ENCODE peak calls at places on chromosomes 1 and 21, in nine cellular contexts. E, C, X, I, G, V, N, Q and T are unnamed samples.

GRCh38 chr1:242209063-242209462 is 210.2 kb upstream of the MAP1LC3C start:
- DNase-seq in E (no peak), C (no peak), X (no peak), I (no peak), G (no peak), V (no peak), N (no peak), Q (no peak), T (no peak)

GRCh38 chr1:53582211-53583020 is 123.2 kb downstream of the DMRTB1 start:
- DNase-seq in E (no peak), C (no peak), X (no peak), I (no peak), G (no peak), V (no peak), N (no peak), Q (peak), T (no peak)

GRCh38 chr1:12230549-12231275 is 882 bp downstream of the VPS13D start:
- DNase-seq in E (peak), C (no peak), X (no peak), I (no peak), G (peak), V (peak), N (peak), Q (peak), T (no peak)

GRCh38 chr1:240235521-240236288 is 144.0 kb downstream of the FMN2 start:
- DNase-seq in E (peak), C (no peak), X (no peak), I (no peak), G (no peak), V (no peak), N (no peak), Q (no peak), T (no peak)

GRCh38 chr1:169565335-169566271 is 20.7 kb downstream of the F5 start:
- DNase-seq in E (no peak), C (no peak), X (no peak), I (no peak), G (no peak), V (no peak), N (no peak), Q (no peak), T (no peak)

GRCh38 chr1:150572918-150573647 is 6.3 kb downstream of the MCL1 start:
- DNase-seq in E (peak), C (no peak), X (no peak), I (no peak), G (no peak), V (no peak), N (no peak), Q (peak), T (peak)

GRCh38 chr1:170461362-170461761 is 70.6 kb upstream of the GORAB start:
- DNase-seq in E (peak), C (no peak), X (no peak), I (no peak), G (no peak), V (peak), N (no peak), Q (no peak), T (peak)

GRCh38 chr1:107378602-107379265 is 237.9 kb downstream of the NTNG1 start:
- DNase-seq in E (no peak), C (no peak), X (no peak), I (no peak), G (no peak), V (no peak), N (no peak), Q (peak), T (no peak)

GRCh38 chr1:167488786-167489185 is 29.5 kb downstream of the CD247 start:
- DNase-seq in E (no peak), C (no peak), X (no peak), I (no peak), G (no peak), V (no peak), N (no peak), Q (no peak), T (no peak)

GRCh38 chr1:57605933-57606332 is 182.1 kb upstream of the DAB1 start:
- DNase-seq in E (no peak), C (no peak), X (no peak), I (no peak), G (no peak), V (no peak), N (no peak), Q (no peak), T (no peak)

GRCh38 chr1:113904292-113904673 is 316 bp downstream of the AP4B1 start:
- DNase-seq in E (no peak), C (peak), X (no peak), I (no peak), G (no peak), V (no peak), N (no peak), Q (no peak), T (no peak)

GRCh38 chr1:32939655-32940371 is 24.8 kb downstream of the RNF19B start:
- DNase-seq in E (peak), C (no peak), X (no peak), I (no peak), G (peak), V (peak), N (peak), Q (peak), T (peak)

GRCh38 chr1:222009105-222009730 is 267.3 kb upstream of the DUSP10 start:
- DNase-seq in E (no peak), C (peak), X (peak), I (no peak), G (no peak), V (no peak), N (no peak), Q (peak), T (peak)

GRCh38 chr1:34113887-34114286 is 51.1 kb downstream of the CSMD2 start:
- DNase-seq in E (peak), C (no peak), X (no peak), I (no peak), G (no peak), V (no peak), N (no peak), Q (peak), T (no peak)

GRCh38 chr1:50270926-50271325 is 152.3 kb downstream of the DMRTA2 start:
- DNase-seq in E (no peak), C (no peak), X (no peak), I (no peak), G (no peak), V (no peak), N (no peak), Q (no peak), T (no peak)

GRCh38 chr1:207822602-207823451 is 71.0 kb downstream of the CD46 start:
- DNase-seq in E (peak), C (peak), X (no peak), I (peak), G (peak), V (peak), N (peak), Q (peak), T (peak)

GRCh38 chr1:113946668-113947387 is 17.7 kb downstream of the HIPK1 start:
- DNase-seq in E (no peak), C (no peak), X (no peak), I (no peak), G (no peak), V (no peak), N (no peak), Q (no peak), T (no peak)

GRCh38 chr21:36854391-36854790 is 112.1 kb downstream of the HLCS start:
- DNase-seq in E (no peak), C (no peak), X (peak), I (no peak), G (peak), V (no peak), N (peak), Q (peak), T (peak)

GRCh38 chr21:46056450-46056903 is 41.4 kb upstream of the COL6A2 start:
- DNase-seq in E (peak), C (no peak), X (no peak), I (peak), G (no peak), V (peak), N (peak), Q (no peak), T (peak)

GRCh38 chr1:58768332-58768731 is 15.5 kb downstream of the JUN start:
- DNase-seq in E (peak), C (no peak), X (no peak), I (no peak), G (no peak), V (no peak), N (no peak), Q (no peak), T (no peak)

GRCh38 chr1:33436557-33437296 is 5.8 kb upstream of the PHC2 start:
- DNase-seq in E (no peak), C (no peak), X (no peak), I (no peak), G (peak), V (no peak), N (no peak), Q (no peak), T (no peak)

GRCh38 chr1:5220881-5221280 is 566.5 kb downstream of the AJAP1 start:
- DNase-seq in E (no peak), C (no peak), X (no peak), I (no peak), G (peak), V (no peak), N (no peak), Q (no peak), T (no peak)

GRCh38 chr1:28359592-28360239 is 9.8 kb upstream of the PHACTR4 start:
- DNase-seq in E (peak), C (peak), X (peak), I (peak), G (peak), V (no peak), N (peak), Q (peak), T (peak)

GRCh38 chr1:101567582-101568189 is 330.9 kb downstream of the S1PR1 start:
- DNase-seq in E (peak), C (peak), X (peak), I (no peak), G (peak), V (peak), N (peak), Q (peak), T (peak)

GRCh38 chr1:200038987-200039848 is 11.7 kb downstream of the NR5A2 start:
- DNase-seq in E (peak), C (no peak), X (peak), I (no peak), G (no peak), V (no peak), N (no peak), Q (peak), T (peak)

GRCh38 chr1:103180660-103181059 is 72.3 kb upstream of the COL11A1 start:
- DNase-seq in E (peak), C (no peak), X (peak), I (no peak), G (no peak), V (no peak), N (no peak), Q (peak), T (no peak)

GRCh38 chr1:90274376-90274775 is 279.5 kb downstream of the ZNF326 start:
- DNase-seq in E (no peak), C (no peak), X (no peak), I (no peak), G (no peak), V (peak), N (no peak), Q (no peak), T (peak)

GRCh38 chr1:194159941-194160340 is 973.5 kb upstream of the B3GALT2 start:
- DNase-seq in E (no peak), C (no peak), X (peak), I (no peak), G (no peak), V (no peak), N (no peak), Q (no peak), T (no peak)